ENCODE peak calls at places on chromosomes 7 and 10, in ten cellular contexts. T is HCEC 1CT; N is GDM1; E is stimulated activated naive CD4-positive, alpha-beta T cell; M is AG09309; W is HFFc6; Q is NCI-H774; X is GM12891; Z is stimulated activated CD8-positive, alpha-beta memory T cell treated with anti-CD3 and anti-CD28 coated beads, Interleukin-2, amount 100 ng/mL, for 1 hour; B is cardiac fibroblast. L is an unnamed sample.

GRCh38 chr7:70712942-70713341 is 419.0 kb upstream of the GALNT17 start:
- DNase-seq in W (no peak), X (no peak), N (no peak), M (no peak), T (no peak), Z (no peak), E (no peak), B (no peak), Q (peak), L (no peak)

GRCh38 chr10:32790483-32790882 is 167.5 kb downstream of the ITGB1 start:
- DNase-seq in T (peak), Q (no peak), E (no peak), X (no peak), N (no peak), Z (no peak), M (no peak), W (peak), B (peak), L (no peak)

GRCh38 chr7:122310119-122311021 is 5.8 kb upstream of the FEZF1 start:
- DNase-seq in W (no peak), Q (no peak), T (no peak), B (no peak), N (no peak), M (no peak), E (no peak), Z (no peak), X (no peak), L (peak)

GRCh38 chr7:133109816-133110215 is 27.9 kb upstream of the CHCHD3 start:
- DNase-seq in M (no peak), N (no peak), Q (no peak), E (no peak), W (no peak), Z (no peak), T (peak), X (no peak), B (peak), L (peak)

GRCh38 chr10:5888843-5889623 is 660 bp downstream of the ANKRD16 start:
- DNase-seq in B (peak), W (no peak), X (peak), N (no peak), E (peak), Q (peak), T (peak), M (no peak), Z (peak), L (peak)

GRCh38 chr7:20331231-20331880 is 656 bp downstream of the ITGB8 start:
- DNase-seq in W (no peak), X (peak), N (no peak), M (no peak), B (peak), Q (peak), Z (no peak), E (no peak), T (peak), L (peak)

GRCh38 chr7:134599371-134599770 is 47.3 kb upstream of the BPGM start:
- DNase-seq in N (no peak), T (no peak), Q (no peak), X (no peak), B (peak), E (no peak), M (no peak), W (no peak), Z (no peak), L (no peak)

GRCh38 chr7:132063800-132064199 is 507.4 kb upstream of the PODXL start:
- DNase-seq in E (no peak), N (no peak), Q (no peak), Z (no peak), X (no peak), B (no peak), W (no peak), M (no peak), T (no peak), L (no peak)

GRCh38 chr7:130148561-130148960 is 56.6 kb downstream of the TMEM209 start:
- DNase-seq in E (no peak), M (no peak), Q (no peak), N (no peak), X (no peak), W (no peak), T (no peak), B (no peak), Z (no peak), L (no peak)

GRCh38 chr7:43584200-43584586 is 1.3 kb downstream of the STK17A start:
- DNase-seq in Q (no peak), M (peak), Z (no peak), B (peak), E (no peak), X (no peak), T (peak), N (peak), W (peak), L (peak)

GRCh38 chr10:24821986-24822385 is 98.3 kb upstream of the ARHGAP21 start:
- DNase-seq in Z (no peak), T (peak), M (no peak), B (peak), E (no peak), W (peak), X (no peak), N (no peak), Q (no peak), L (peak)

GRCh38 chr10:103281753-103282152 is 4.8 kb downstream of the INA start:
- DNase-seq in B (no peak), X (no peak), N (no peak), E (no peak), Q (no peak), Z (no peak), T (peak), W (no peak), M (no peak), L (no peak)

GRCh38 chr7:117470777-117471176 is 9.0 kb upstream of the CFTR start:
- DNase-seq in N (no peak), X (no peak), E (no peak), T (no peak), Z (no peak), B (no peak), M (no peak), W (no peak), Q (no peak), L (no peak)

GRCh38 chr7:84085147-84085546 is 109.4 kb downstream of the SEMA3A start:
- DNase-seq in B (peak), X (no peak), T (peak), W (peak), M (no peak), N (no peak), Z (no peak), E (no peak), Q (no peak), L (peak)

GRCh38 chr7:94696981-94697670 is 41.2 kb upstream of the SGCE start:
- DNase-seq in N (no peak), Z (no peak), W (peak), B (peak), E (no peak), X (no peak), Q (no peak), T (peak), M (peak), L (peak)

GRCh38 chr7:37270109-37270508 is 178.6 kb downstream of the ELMO1 start:
- DNase-seq in N (no peak), X (no peak), Q (no peak), M (no peak), Z (no peak), E (no peak), W (no peak), T (no peak), B (no peak), L (no peak)

GRCh38 chr10:81876253-81876731 is 1.3 kb downstream of the NRG3 start:
- DNase-seq in Z (no peak), X (no peak), W (no peak), B (no peak), T (no peak), E (no peak), M (no peak), Q (no peak), N (no peak), L (no peak)

GRCh38 chr7:1455241-1455939 is 3.9 kb downstream of the MICALL2 start:
- DNase-seq in E (no peak), N (no peak), T (no peak), X (no peak), B (no peak), Q (peak), Z (no peak), W (no peak), M (no peak), L (no peak)

GRCh38 chr7:92751902-92752901 is 84.2 kb downstream of the CDK6 start:
- DNase-seq in E (no peak), T (peak), X (no peak), Q (no peak), B (peak), M (peak), W (peak), Z (no peak), N (no peak), L (peak)

GRCh38 chr7:45001138-45001694 is 1.2 kb downstream of the CCM2 start:
- DNase-seq in N (no peak), E (peak), M (no peak), B (peak), X (no peak), W (no peak), Z (no peak), Q (no peak), T (no peak), L (no peak)

GRCh38 chr7:95199779-95200558 is 124.4 kb downstream of the PON1 start:
- DNase-seq in X (no peak), W (peak), T (peak), E (no peak), N (no peak), Z (no peak), M (no peak), B (peak), Q (peak), L (peak)

L was measured in M059J.